ENCODE peak calls at places on chromosomes 13 and 19, in six cellular contexts. K is naive thymus-derived CD8-positive, alpha-beta T cell; U is endodermal cell; X is NCI-H1694; S is H54; T is GM18507. C is an unnamed sample.

GRCh38 chr19:46630806-46631205 is 5.2 kb downstream of the GNG8 start:
- DNase-seq in K (no peak), U (no peak), X (no peak), S (no peak), T (no peak), C (no peak)

GRCh38 chr19:3154957-3155736 is 19.3 kb downstream of the GNA15 start:
- DNase-seq in K (peak; percentile 68), U (no peak), X (peak; percentile 21), S (peak; percentile 99), T (peak; percentile 87), C (no peak)

GRCh38 chr19:21335721-21336120 is 6.5 kb upstream of the ZNF708 start:
- DNase-seq in K (no peak), U (no peak), X (no peak), S (no peak), T (no peak), C (no peak)

GRCh38 chr19:2249880-2250764 is 999 bp downstream of the AMH start:
- DNase-seq in K (no peak), U (peak; percentile 64), X (no peak), S (no peak), T (no peak), C (no peak)

GRCh38 chr13:42229287-42229686 is 42.7 kb upstream of the AKAP11 start:
- DNase-seq in K (no peak), U (no peak), X (no peak), S (no peak), T (no peak), C (no peak)

GRCh38 chr13:32894589-32895001 is 121.6 kb upstream of the KL start:
- DNase-seq in K (no peak), U (no peak), X (no peak), S (no peak), T (no peak), C (no peak)

GRCh38 chr19:3451451-3451866 is 28.9 kb downstream of the SMIM24 start:
- DNase-seq in K (no peak), U (no peak), X (no peak), S (no peak), T (no peak), C (no peak)

GRCh38 chr19:49533551-49534488 is 6.0 kb downstream of the RCN3 start:
- DNase-seq in K (peak; percentile 73), U (peak; percentile 94), X (no peak), S (peak; percentile 92), T (peak; percentile 39), C (peak; percentile 79)

GRCh38 chr13:99191900-99192399 is 8.7 kb upstream of the UBAC2 start:
- DNase-seq in K (no peak), U (no peak), X (no peak), S (no peak), T (no peak), C (no peak)

GRCh38 chr13:45691251-45691650 is 10.9 kb upstream of the CBY2 start:
- DNase-seq in K (no peak), U (no peak), X (no peak), S (no peak), T (no peak), C (no peak)

GRCh38 chr19:20969898-20970297 is 46.8 kb downstream of the ZNF85 start:
- DNase-seq in K (no peak), U (no peak), X (no peak), S (no peak), T (no peak), C (no peak)

GRCh38 chr13:72198967-72199601 is 332.1 kb upstream of the DACH1 start:
- DNase-seq in K (no peak), U (no peak), X (no peak), S (no peak), T (no peak), C (no peak)

GRCh38 chr19:8569066-8569761 is 8.0 kb downstream of the MYO1F start:
- DNase-seq in K (peak; percentile 42), U (no peak), X (no peak), S (peak; percentile 84), T (peak; percentile 79), C (no peak)

GRCh38 chr13:29815336-29815735 is 35.1 kb downstream of the UBL3 start:
- DNase-seq in K (no peak), U (no peak), X (no peak), S (no peak), T (no peak), C (no peak)

GRCh38 chr13:37621811-37622361 is 23.3 kb upstream of the POSTN start:
- DNase-seq in K (no peak), U (no peak), X (no peak), S (no peak), T (no peak), C (no peak)

GRCh38 chr13:19633340-19634128 is at the start of gene MPHOSPH8:
- DNase-seq in K (peak; percentile 90), U (peak; percentile 98), X (peak; percentile 83), S (peak; percentile 66), T (peak; percentile 93), C (peak; percentile 95)

GRCh38 chr19:15199652-15200574 is 882 bp downstream of the NOTCH3 start:
- DNase-seq in K (no peak), U (peak; percentile 91), X (no peak), S (peak; percentile 47), T (no peak), C (peak; percentile 81)

GRCh38 chr19:44808463-44809371 is at the start of gene BCAM:
- DNase-seq in K (no peak), U (peak; percentile 90), X (no peak), S (no peak), T (no peak), C (peak; percentile 81)

GRCh38 chr13:35672611-35673010 is 196.1 kb upstream of the MAB21L1 start:
- DNase-seq in K (no peak), U (no peak), X (peak; percentile 67), S (no peak), T (no peak), C (no peak)

GRCh38 chr19:49391581-49392399 is 3.7 kb downstream of the KASH5 start:
- DNase-seq in K (peak; percentile 75), U (peak; percentile 95), X (peak; percentile 75), S (peak; percentile 90), T (peak; percentile 60), C (peak; percentile 90)

GRCh38 chr13:24663089-24663395 is 17.2 kb upstream of the ATP12A start:
- DNase-seq in K (no peak), U (no peak), X (no peak), S (no peak), T (no peak), C (no peak)